ENCODE peak calls at places on chromosome 22, in eight cellular contexts. H, S, C, Q, F, O, Y and V are unnamed samples.
A peak's percentile ranks its signal among the peaks of the same experiment; 100 is the strongest.

GRCh38 chr22:25169278-25170031 is 30.2 kb upstream of the CRYBB3 start:
- DNase-seq in C (no peak), Y (no peak), Q (no peak), F (no peak), O (peak; percentile 65), H (no peak), S (peak; percentile 8), V (no peak)

GRCh38 chr22:40572976-40573375 is 63.5 kb downstream of the MRTFA start:
- DNase-seq in H (peak; percentile 70), S (no peak), Q (no peak), Y (peak; percentile 49), F (no peak), O (no peak), C (no peak), V (no peak)

GRCh38 chr22:47294222-47294532 is 531.7 kb downstream of the TBC1D22A start:
- DNase-seq in F (no peak), C (no peak), S (peak; percentile 80), Y (peak; percentile 65), H (peak; percentile 7), O (no peak), Q (no peak), V (peak; percentile 6)

GRCh38 chr22:37244114-37244921 is at the start of gene RAC2:
- DNase-seq in S (peak; percentile 73), H (no peak), Q (no peak), C (peak; percentile 62), O (peak; percentile 91), Y (peak; percentile 73), F (peak; percentile 47), V (no peak)

GRCh38 chr22:37100589-37101127 is 8.9 kb downstream of the TMPRSS6 start:
- DNase-seq in S (no peak), O (no peak), Q (no peak), C (no peak), F (no peak), Y (no peak), H (no peak), V (no peak)

GRCh38 chr22:50672041-50672440 is 582 bp upstream of the SHANK3 start:
- DNase-seq in S (no peak), C (no peak), Y (no peak), H (no peak), Q (no peak), F (no peak), O (no peak), V (no peak)

GRCh38 chr22:28938286-28938833 is 55.0 kb downstream of the ZNRF3 start:
- DNase-seq in Q (no peak), S (no peak), O (no peak), F (no peak), C (no peak), H (no peak), Y (no peak), V (no peak)

GRCh38 chr22:19821523-19822300 is 33.0 kb downstream of the GNB1L start:
- DNase-seq in O (peak; percentile 27), C (no peak), Y (no peak), H (no peak), S (no peak), F (no peak), Q (no peak), V (no peak)

GRCh38 chr22:41780714-41781507 is 19.6 kb upstream of the CCDC134 start:
- DNase-seq in F (no peak), O (peak; percentile 83), Q (no peak), Y (peak; percentile 64), S (no peak), H (peak; percentile 4), C (peak; percentile 38), V (no peak)

GRCh38 chr22:19808873-19809478 is 45.7 kb downstream of the GNB1L start:
- DNase-seq in C (no peak), H (no peak), Y (no peak), O (peak; percentile 27), Q (no peak), F (no peak), S (no peak), V (no peak)

GRCh38 chr22:27685515-27685914 is 116.0 kb downstream of the MN1 start:
- DNase-seq in Q (no peak), S (no peak), H (no peak), Y (no peak), O (no peak), C (no peak), F (no peak), V (no peak)

GRCh38 chr22:19955241-19956128 is 13.9 kb upstream of the TXNRD2 start:
- DNase-seq in F (no peak), Q (no peak), O (peak; percentile 37), C (no peak), S (no peak), H (no peak), Y (no peak), V (no peak)

GRCh38 chr22:45968003-45968650 is 8.8 kb downstream of the WNT7B start:
- DNase-seq in C (no peak), S (no peak), Q (no peak), H (no peak), F (no peak), Y (no peak), O (no peak), V (no peak)

GRCh38 chr22:40024201-40025061 is 29.7 kb downstream of the FAM83F start:
- DNase-seq in S (peak; percentile 67), H (peak; percentile 88), Y (peak; percentile 86), C (peak; percentile 93), Q (peak; percentile 26), F (peak; percentile 93), O (peak; percentile 82), V (no peak)

GRCh38 chr22:49658902-49659280 is 168.8 kb downstream of the BRD1 start:
- DNase-seq in S (no peak), F (no peak), O (peak; percentile 13), C (no peak), H (no peak), Y (no peak), Q (no peak), V (no peak)

GRCh38 chr22:22887621-22888503 is at the start of gene IGLL5:
- DNase-seq in Q (no peak), F (no peak), S (no peak), H (no peak), O (no peak), C (no peak), Y (no peak), V (no peak)

DNA sequence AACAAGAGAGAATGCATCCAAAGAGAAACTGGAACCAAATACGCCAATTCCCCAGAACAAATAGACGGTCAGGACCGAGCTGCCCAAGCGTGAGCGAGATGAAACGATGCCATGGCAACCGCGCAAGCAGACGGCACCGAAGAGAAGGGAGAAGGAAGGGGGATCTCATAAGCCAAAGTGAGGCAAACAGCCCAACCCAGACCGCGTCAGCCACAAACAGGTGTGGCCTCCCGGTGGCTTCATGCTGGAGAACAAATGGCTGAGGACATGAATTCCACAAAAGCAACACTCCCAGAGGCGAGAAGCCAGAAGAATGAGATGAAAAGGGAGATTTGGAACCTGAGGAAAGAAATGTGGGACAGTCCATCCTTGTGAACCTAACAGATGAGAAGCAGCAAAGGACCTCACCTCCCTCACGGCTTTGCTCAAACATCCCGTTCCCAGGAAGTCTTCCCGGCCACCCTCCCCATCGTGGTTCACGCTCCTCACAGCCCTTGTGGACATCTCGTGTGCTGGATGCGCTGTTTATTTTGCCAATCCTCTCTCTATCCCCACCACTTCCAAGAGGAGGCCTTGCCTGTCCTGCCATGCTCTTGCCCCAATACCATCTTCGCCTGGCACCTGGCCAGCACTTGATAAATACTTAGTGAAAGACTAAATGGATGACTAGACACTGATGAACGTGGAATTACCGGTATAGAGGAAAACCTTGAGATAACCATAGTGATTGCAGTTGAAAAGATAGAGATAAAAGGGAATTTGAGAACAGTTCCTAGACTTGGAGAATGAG is 89.2 kb upstream of the RTL6 start:
- DNase-seq in Y (peak; percentile 45), H (no peak), S (peak; percentile 44), O (peak; percentile 34), Q (no peak), C (no peak), F (peak; percentile 65), V (no peak)
- H3K4me3 ChIP-seq in Y (peak overlapping the region; percentile 30), H (no peak overlapping the region), S (peak overlapping the region; percentile 56), O (no peak overlapping the region), Q (no peak overlapping the region), C (no peak overlapping the region), F (no peak overlapping the region), V (no peak overlapping the region)

GRCh38 chr22:26658671-26659478 is 1.5 kb downstream of the MIAT start:
- DNase-seq in C (peak; percentile 99), H (peak; percentile 80), Y (peak; percentile 93), Q (peak; percentile 96), S (peak; percentile 83), F (peak; percentile 94), O (no peak), V (peak; percentile 76)
- H3K4me3 ChIP-seq in C (peak overlapping the region; percentile 99), H (peak overlapping the region; percentile 28), Y (peak overlapping the region; percentile 59), Q (peak overlapping the region; percentile 35), S (peak overlapping the region; percentile 61), F (peak overlapping the region; percentile 97), O (peak overlapping the region; percentile 52), V (peak overlapping the region; percentile 28)

DNA sequence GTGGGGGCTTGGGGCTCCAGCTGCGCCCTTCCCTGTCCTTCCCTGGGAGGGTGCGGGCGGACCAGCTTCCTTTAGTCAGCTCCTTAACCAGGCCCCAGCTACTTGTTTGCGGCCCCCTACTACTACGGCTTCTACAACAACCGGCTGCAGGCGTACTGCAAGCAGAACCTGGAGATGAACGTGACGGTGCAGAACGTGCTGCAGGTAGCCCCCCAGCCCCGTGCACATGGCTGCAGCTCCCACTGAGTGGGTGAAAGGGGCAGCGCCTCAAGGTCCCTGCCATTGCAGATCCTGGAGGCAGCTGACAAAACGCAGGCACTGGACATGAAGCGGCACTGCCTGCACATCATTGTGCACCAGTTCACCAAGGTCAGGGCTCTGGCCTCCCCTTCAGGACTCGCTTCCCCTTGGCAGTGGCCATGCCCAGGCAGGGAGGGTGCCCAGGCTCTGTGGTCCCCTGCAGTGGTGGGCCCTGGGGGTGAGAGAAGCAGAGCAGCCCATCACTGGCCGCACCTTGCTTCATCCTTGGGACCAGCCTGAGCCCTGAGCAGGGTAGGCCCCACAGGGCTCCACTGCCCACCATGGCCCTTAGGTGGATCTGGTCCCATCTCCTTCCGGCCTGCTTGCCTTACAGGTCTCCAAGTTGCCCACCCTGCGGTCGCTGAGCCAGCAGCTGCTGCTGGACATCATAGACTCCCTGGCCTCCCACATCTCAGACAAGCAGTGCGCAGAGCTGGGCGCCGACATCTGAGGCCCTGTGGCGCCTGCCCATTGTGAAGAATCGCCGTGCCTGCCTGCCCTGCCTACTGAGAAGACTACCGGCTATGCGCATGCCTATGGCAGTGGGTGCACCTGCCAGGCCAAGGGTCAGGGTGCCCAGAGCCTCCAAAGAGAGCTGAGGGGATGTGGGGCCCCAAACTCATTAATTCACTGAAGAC is 5.1 kb downstream of the THAP7 start:
- DNase-seq in Y (no peak), H (no peak), F (no peak), O (no peak), Q (no peak), C (no peak), S (no peak), V (no peak)
- H3K4me3 ChIP-seq in Y (no peak overlapping the region), H (no peak overlapping the region), F (no peak overlapping the region), O (no peak overlapping the region), Q (no peak overlapping the region), C (no peak overlapping the region), S (no peak overlapping the region), V (no peak overlapping the region)

DNA sequence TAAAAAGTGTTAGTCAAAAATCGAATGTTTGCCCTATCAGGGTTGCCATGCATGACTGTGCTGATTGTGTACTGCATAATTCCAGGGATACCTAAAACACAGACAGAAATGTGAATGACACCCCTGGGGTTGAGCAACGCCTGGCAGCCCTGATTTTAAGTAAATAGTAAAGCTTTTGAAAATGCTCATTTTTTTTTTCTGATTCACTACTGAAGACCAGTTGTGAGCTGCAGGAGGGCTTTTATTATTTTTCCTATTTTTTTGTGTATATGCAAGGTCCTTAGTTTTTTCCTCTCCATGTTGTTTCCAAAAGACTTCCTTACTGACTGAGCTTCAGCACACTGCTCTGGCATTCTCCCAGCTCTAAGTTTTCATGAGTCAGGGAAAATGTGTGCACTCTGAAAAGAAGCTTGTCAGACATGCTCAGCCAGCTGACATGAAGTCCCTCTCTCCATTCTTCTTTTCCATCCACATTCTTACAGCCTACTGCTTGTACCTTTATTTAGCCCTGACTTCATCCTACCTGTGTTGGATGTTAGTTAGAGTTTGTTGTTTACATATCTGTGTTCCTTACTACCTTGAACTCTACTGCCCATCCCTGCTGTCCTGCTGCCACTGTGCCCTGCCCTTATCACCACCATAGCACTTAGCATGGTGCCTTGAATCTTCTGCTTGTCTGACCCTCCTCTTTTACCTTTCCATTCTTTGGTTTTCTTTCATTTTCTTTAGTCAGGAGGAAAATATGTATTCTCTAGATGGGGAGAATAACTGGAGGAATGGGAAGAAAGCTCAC is 79.5 kb downstream of the HORMAD2 start:
- DNase-seq in F (no peak), Y (peak; percentile 83), O (no peak), Q (peak; percentile 29), S (peak; percentile 67), H (peak; percentile 86), C (no peak), V (peak; percentile 7)
- H3K4me3 ChIP-seq in F (no peak overlapping the region), Y (no peak overlapping the region), O (no peak overlapping the region), Q (no peak overlapping the region), S (no peak overlapping the region), H (no peak overlapping the region), C (no peak overlapping the region), V (no peak overlapping the region)